ENCODE peak calls at places on chromosomes 7 and 10, in eight cellular contexts. One of them, this sample, is unnamed.

GRCh38 chr7:158277219-158278141 is 310.1 kb downstream of the PTPRN2 start:
- DNase-seq in naive B cell: no peak
- DNase-seq in activated T-cell treated with anti-CD3 and anti-CD28 coated beads, Interleukin-2, amount 50 U/mL, for 72 hours: no peak
- DNase-seq in naive thymus-derived CD8-positive, alpha-beta T cell: no peak
- DNase-seq in activated naive CD4-positive, alpha-beta T cell: no peak
- DNase-seq in T-helper 22 cell: no peak
- DNase-seq in kidney tubule cell: no peak
- DNase-seq in thoracic aorta: no peak
- DNase-seq in this sample: no peak

GRCh38 chr7:151665363-151665762 is 145.7 kb upstream of the RHEB start:
- DNase-seq in activated T-cell treated with anti-CD3 and anti-CD28 coated beads, Interleukin-2, amount 50 U/mL, for 72 hours: no peak
- DNase-seq in kidney tubule cell: no peak
- DNase-seq in naive thymus-derived CD8-positive, alpha-beta T cell: no peak
- DNase-seq in thoracic aorta: no peak
- DNase-seq in naive B cell: no peak
- DNase-seq in activated naive CD4-positive, alpha-beta T cell: no peak
- DNase-seq in T-helper 22 cell: no peak
- DNase-seq in this sample: no peak

GRCh38 chr7:30594055-30594539 is 581 bp upstream of the GARS1 start:
- DNase-seq in kidney tubule cell: peak; percentile 94
- DNase-seq in activated naive CD4-positive, alpha-beta T cell: no peak
- DNase-seq in T-helper 22 cell: peak; percentile 11
- DNase-seq in thoracic aorta: no peak
- DNase-seq in naive B cell: peak; percentile 57
- DNase-seq in naive thymus-derived CD8-positive, alpha-beta T cell: no peak
- DNase-seq in activated T-cell treated with anti-CD3 and anti-CD28 coated beads, Interleukin-2, amount 50 U/mL, for 72 hours: peak; percentile 37
- DNase-seq in this sample: no peak

GRCh38 chr10:33010132-33011037 is 52.4 kb upstream of the ITGB1 start:
- DNase-seq in activated naive CD4-positive, alpha-beta T cell: no peak
- DNase-seq in thoracic aorta: no peak
- DNase-seq in T-helper 22 cell: peak; percentile 48
- DNase-seq in activated T-cell treated with anti-CD3 and anti-CD28 coated beads, Interleukin-2, amount 50 U/mL, for 72 hours: no peak
- DNase-seq in naive thymus-derived CD8-positive, alpha-beta T cell: no peak
- DNase-seq in kidney tubule cell: peak; percentile 99
- DNase-seq in naive B cell: no peak
- DNase-seq in this sample: no peak

GRCh38 chr7:119270045-119270464 is 1002.9 kb upstream of the KCND2 start:
- DNase-seq in kidney tubule cell: peak; percentile 67
- DNase-seq in naive B cell: peak; percentile 15
- DNase-seq in T-helper 22 cell: no peak
- DNase-seq in activated T-cell treated with anti-CD3 and anti-CD28 coated beads, Interleukin-2, amount 50 U/mL, for 72 hours: peak; percentile 14
- DNase-seq in activated naive CD4-positive, alpha-beta T cell: no peak
- DNase-seq in thoracic aorta: no peak
- DNase-seq in naive thymus-derived CD8-positive, alpha-beta T cell: no peak
- DNase-seq in this sample: no peak

GRCh38 chr7:98423043-98423442 is 22.2 kb upstream of the BAIAP2L1 start:
- DNase-seq in activated T-cell treated with anti-CD3 and anti-CD28 coated beads, Interleukin-2, amount 50 U/mL, for 72 hours: no peak
- DNase-seq in kidney tubule cell: peak; percentile 68
- DNase-seq in naive thymus-derived CD8-positive, alpha-beta T cell: no peak
- DNase-seq in naive B cell: no peak
- DNase-seq in thoracic aorta: no peak
- DNase-seq in activated naive CD4-positive, alpha-beta T cell: no peak
- DNase-seq in T-helper 22 cell: no peak
- DNase-seq in this sample: no peak

GRCh38 chr10:93290661-93291354 is 191.3 kb downstream of the MYOF start:
- DNase-seq in naive B cell: no peak
- DNase-seq in thoracic aorta: no peak
- DNase-seq in activated naive CD4-positive, alpha-beta T cell: no peak
- DNase-seq in activated T-cell treated with anti-CD3 and anti-CD28 coated beads, Interleukin-2, amount 50 U/mL, for 72 hours: no peak
- DNase-seq in kidney tubule cell: peak; percentile 33
- DNase-seq in naive thymus-derived CD8-positive, alpha-beta T cell: no peak
- DNase-seq in T-helper 22 cell: no peak
- DNase-seq in this sample: no peak

GRCh38 chr7:40470111-40470736 is 335.4 kb downstream of the SUGCT start:
- DNase-seq in kidney tubule cell: no peak
- DNase-seq in naive B cell: no peak
- DNase-seq in thoracic aorta: no peak
- DNase-seq in activated T-cell treated with anti-CD3 and anti-CD28 coated beads, Interleukin-2, amount 50 U/mL, for 72 hours: no peak
- DNase-seq in naive thymus-derived CD8-positive, alpha-beta T cell: no peak
- DNase-seq in T-helper 22 cell: no peak
- DNase-seq in activated naive CD4-positive, alpha-beta T cell: no peak
- DNase-seq in this sample: no peak

GRCh38 chr10:58064714-58065528 is 202.8 kb downstream of the IPMK start:
- DNase-seq in activated T-cell treated with anti-CD3 and anti-CD28 coated beads, Interleukin-2, amount 50 U/mL, for 72 hours: no peak
- DNase-seq in T-helper 22 cell: no peak
- DNase-seq in naive thymus-derived CD8-positive, alpha-beta T cell: no peak
- DNase-seq in naive B cell: peak; percentile 2
- DNase-seq in activated naive CD4-positive, alpha-beta T cell: no peak
- DNase-seq in kidney tubule cell: peak; percentile 53
- DNase-seq in thoracic aorta: no peak
- DNase-seq in this sample: no peak

GRCh38 chr10:19048901-19049300 is 300 bp downstream of the MALRD1 start:
- DNase-seq in naive B cell: no peak
- DNase-seq in thoracic aorta: no peak
- DNase-seq in activated T-cell treated with anti-CD3 and anti-CD28 coated beads, Interleukin-2, amount 50 U/mL, for 72 hours: no peak
- DNase-seq in activated naive CD4-positive, alpha-beta T cell: no peak
- DNase-seq in kidney tubule cell: no peak
- DNase-seq in T-helper 22 cell: no peak
- DNase-seq in naive thymus-derived CD8-positive, alpha-beta T cell: no peak
- DNase-seq in this sample: no peak

GRCh38 chr7:64610997-64611396 is 48.1 kb upstream of the ZNF680 start:
- DNase-seq in naive thymus-derived CD8-positive, alpha-beta T cell: no peak
- DNase-seq in thoracic aorta: no peak
- DNase-seq in activated naive CD4-positive, alpha-beta T cell: no peak
- DNase-seq in naive B cell: no peak
- DNase-seq in kidney tubule cell: no peak
- DNase-seq in T-helper 22 cell: no peak
- DNase-seq in activated T-cell treated with anti-CD3 and anti-CD28 coated beads, Interleukin-2, amount 50 U/mL, for 72 hours: no peak
- DNase-seq in this sample: no peak

GRCh38 chr10:14211617-14212016 is 119.1 kb downstream of the FRMD4A start:
- DNase-seq in thoracic aorta: no peak
- DNase-seq in naive thymus-derived CD8-positive, alpha-beta T cell: no peak
- DNase-seq in activated T-cell treated with anti-CD3 and anti-CD28 coated beads, Interleukin-2, amount 50 U/mL, for 72 hours: no peak
- DNase-seq in kidney tubule cell: no peak
- DNase-seq in naive B cell: no peak
- DNase-seq in T-helper 22 cell: no peak
- DNase-seq in activated naive CD4-positive, alpha-beta T cell: no peak
- DNase-seq in this sample: no peak

GRCh38 chr10:73556855-73557254 is 34.3 kb downstream of the USP54 start:
- DNase-seq in T-helper 22 cell: no peak
- DNase-seq in kidney tubule cell: no peak
- DNase-seq in naive B cell: no peak
- DNase-seq in activated naive CD4-positive, alpha-beta T cell: no peak
- DNase-seq in activated T-cell treated with anti-CD3 and anti-CD28 coated beads, Interleukin-2, amount 50 U/mL, for 72 hours: no peak
- DNase-seq in thoracic aorta: no peak
- DNase-seq in naive thymus-derived CD8-positive, alpha-beta T cell: no peak
- DNase-seq in this sample: no peak

GRCh38 chr10:61897671-61898434 is 3.6 kb upstream of the ARID5B start:
- DNase-seq in naive thymus-derived CD8-positive, alpha-beta T cell: no peak
- DNase-seq in naive B cell: no peak
- DNase-seq in T-helper 22 cell: no peak
- DNase-seq in kidney tubule cell: peak; percentile 42
- DNase-seq in thoracic aorta: no peak
- DNase-seq in activated naive CD4-positive, alpha-beta T cell: no peak
- DNase-seq in activated T-cell treated with anti-CD3 and anti-CD28 coated beads, Interleukin-2, amount 50 U/mL, for 72 hours: no peak
- DNase-seq in this sample: no peak

GRCh38 chr10:91201213-91201996 is 19.1 kb upstream of the PCGF5 start:
- DNase-seq in kidney tubule cell: no peak
- DNase-seq in activated naive CD4-positive, alpha-beta T cell: no peak
- DNase-seq in T-helper 22 cell: no peak
- DNase-seq in naive B cell: peak; percentile 83
- DNase-seq in activated T-cell treated with anti-CD3 and anti-CD28 coated beads, Interleukin-2, amount 50 U/mL, for 72 hours: peak; percentile 56
- DNase-seq in thoracic aorta: no peak
- DNase-seq in naive thymus-derived CD8-positive, alpha-beta T cell: peak; percentile 29
- DNase-seq in this sample: no peak

GRCh38 chr10:1230138-1230537 is 174.0 kb downstream of the WDR37 start:
- DNase-seq in activated naive CD4-positive, alpha-beta T cell: no peak
- DNase-seq in kidney tubule cell: no peak
- DNase-seq in T-helper 22 cell: no peak
- DNase-seq in naive thymus-derived CD8-positive, alpha-beta T cell: no peak
- DNase-seq in naive B cell: no peak
- DNase-seq in thoracic aorta: no peak
- DNase-seq in activated T-cell treated with anti-CD3 and anti-CD28 coated beads, Interleukin-2, amount 50 U/mL, for 72 hours: no peak
- DNase-seq in this sample: no peak

GRCh38 chr7:129777195-129777844 is 165.8 kb downstream of the NRF1 start:
- DNase-seq in activated T-cell treated with anti-CD3 and anti-CD28 coated beads, Interleukin-2, amount 50 U/mL, for 72 hours: no peak
- DNase-seq in T-helper 22 cell: no peak
- DNase-seq in kidney tubule cell: no peak
- DNase-seq in naive B cell: no peak
- DNase-seq in naive thymus-derived CD8-positive, alpha-beta T cell: no peak
- DNase-seq in activated naive CD4-positive, alpha-beta T cell: no peak
- DNase-seq in thoracic aorta: no peak
- DNase-seq in this sample: no peak

GRCh38 chr10:34102917-34103506 is 712.1 kb downstream of the PARD3 start:
- DNase-seq in thoracic aorta: no peak
- DNase-seq in kidney tubule cell: no peak
- DNase-seq in naive thymus-derived CD8-positive, alpha-beta T cell: no peak
- DNase-seq in activated T-cell treated with anti-CD3 and anti-CD28 coated beads, Interleukin-2, amount 50 U/mL, for 72 hours: no peak
- DNase-seq in T-helper 22 cell: no peak
- DNase-seq in activated naive CD4-positive, alpha-beta T cell: no peak
- DNase-seq in naive B cell: no peak
- DNase-seq in this sample: no peak

GRCh38 chr7:116616555-116617059 is 55.4 kb upstream of the MET start:
- DNase-seq in T-helper 22 cell: no peak
- DNase-seq in kidney tubule cell: peak; percentile 54
- DNase-seq in naive thymus-derived CD8-positive, alpha-beta T cell: no peak
- DNase-seq in activated T-cell treated with anti-CD3 and anti-CD28 coated beads, Interleukin-2, amount 50 U/mL, for 72 hours: no peak
- DNase-seq in thoracic aorta: no peak
- DNase-seq in activated naive CD4-positive, alpha-beta T cell: no peak
- DNase-seq in naive B cell: no peak
- DNase-seq in this sample: no peak

GRCh38 chr7:140525741-140526140 is 46.4 kb upstream of the MKRN1 start:
- DNase-seq in thoracic aorta: no peak
- DNase-seq in naive thymus-derived CD8-positive, alpha-beta T cell: no peak
- DNase-seq in T-helper 22 cell: no peak
- DNase-seq in naive B cell: no peak
- DNase-seq in activated T-cell treated with anti-CD3 and anti-CD28 coated beads, Interleukin-2, amount 50 U/mL, for 72 hours: peak; percentile 26
- DNase-seq in activated naive CD4-positive, alpha-beta T cell: no peak
- DNase-seq in kidney tubule cell: peak; percentile 59
- DNase-seq in this sample: no peak

GRCh38 chr7:7100432-7100849 is 81.9 kb upstream of the C1GALT1 start:
- DNase-seq in kidney tubule cell: no peak
- DNase-seq in naive B cell: no peak
- DNase-seq in T-helper 22 cell: no peak
- DNase-seq in activated T-cell treated with anti-CD3 and anti-CD28 coated beads, Interleukin-2, amount 50 U/mL, for 72 hours: no peak
- DNase-seq in activated naive CD4-positive, alpha-beta T cell: no peak
- DNase-seq in naive thymus-derived CD8-positive, alpha-beta T cell: no peak
- DNase-seq in thoracic aorta: no peak
- DNase-seq in this sample: no peak

GRCh38 chr10:12448729-12449391 is 99.5 kb downstream of the CAMK1D start:
- DNase-seq in activated T-cell treated with anti-CD3 and anti-CD28 coated beads, Interleukin-2, amount 50 U/mL, for 72 hours: peak; percentile 83
- DNase-seq in naive thymus-derived CD8-positive, alpha-beta T cell: peak; percentile 70
- DNase-seq in T-helper 22 cell: peak; percentile 75
- DNase-seq in kidney tubule cell: peak; percentile 53
- DNase-seq in activated naive CD4-positive, alpha-beta T cell: peak; percentile 12
- DNase-seq in naive B cell: peak; percentile 11
- DNase-seq in thoracic aorta: no peak
- DNase-seq in this sample: no peak

GRCh38 chr7:48084727-48085432 is 4.2 kb upstream of the UPP1 start:
- DNase-seq in naive B cell: no peak
- DNase-seq in T-helper 22 cell: peak; percentile 60
- DNase-seq in kidney tubule cell: peak; percentile 99
- DNase-seq in activated naive CD4-positive, alpha-beta T cell: no peak
- DNase-seq in thoracic aorta: peak; percentile 86
- DNase-seq in activated T-cell treated with anti-CD3 and anti-CD28 coated beads, Interleukin-2, amount 50 U/mL, for 72 hours: peak; percentile 87
- DNase-seq in naive thymus-derived CD8-positive, alpha-beta T cell: no peak
- DNase-seq in this sample: peak; percentile 58

GRCh38 chr10:69451784-69452251 is 553 bp downstream of the TSPAN15 start:
- DNase-seq in naive thymus-derived CD8-positive, alpha-beta T cell: no peak
- DNase-seq in activated naive CD4-positive, alpha-beta T cell: no peak
- DNase-seq in thoracic aorta: no peak
- DNase-seq in kidney tubule cell: peak; percentile 56
- DNase-seq in T-helper 22 cell: no peak
- DNase-seq in activated T-cell treated with anti-CD3 and anti-CD28 coated beads, Interleukin-2, amount 50 U/mL, for 72 hours: no peak
- DNase-seq in naive B cell: no peak
- DNase-seq in this sample: no peak

GRCh38 chr10:50316169-50316568 is 64.9 kb upstream of the ASAH2 start:
- DNase-seq in thoracic aorta: no peak
- DNase-seq in activated T-cell treated with anti-CD3 and anti-CD28 coated beads, Interleukin-2, amount 50 U/mL, for 72 hours: no peak
- DNase-seq in kidney tubule cell: no peak
- DNase-seq in naive B cell: no peak
- DNase-seq in naive thymus-derived CD8-positive, alpha-beta T cell: no peak
- DNase-seq in T-helper 22 cell: no peak
- DNase-seq in activated naive CD4-positive, alpha-beta T cell: no peak
- DNase-seq in this sample: no peak

GRCh38 chr10:130434446-130435385 is 298.5 kb downstream of the GLRX3 start:
- DNase-seq in activated naive CD4-positive, alpha-beta T cell: no peak
- DNase-seq in thoracic aorta: no peak
- DNase-seq in activated T-cell treated with anti-CD3 and anti-CD28 coated beads, Interleukin-2, amount 50 U/mL, for 72 hours: no peak
- DNase-seq in naive thymus-derived CD8-positive, alpha-beta T cell: no peak
- DNase-seq in T-helper 22 cell: no peak
- DNase-seq in kidney tubule cell: no peak
- DNase-seq in naive B cell: no peak
- DNase-seq in this sample: no peak

GRCh38 chr10:73424478-73424877 is 8.9 kb downstream of the MSS51 start:
- DNase-seq in activated T-cell treated with anti-CD3 and anti-CD28 coated beads, Interleukin-2, amount 50 U/mL, for 72 hours: no peak
- DNase-seq in T-helper 22 cell: no peak
- DNase-seq in naive B cell: no peak
- DNase-seq in activated naive CD4-positive, alpha-beta T cell: no peak
- DNase-seq in kidney tubule cell: no peak
- DNase-seq in thoracic aorta: no peak
- DNase-seq in naive thymus-derived CD8-positive, alpha-beta T cell: no peak
- DNase-seq in this sample: no peak

GRCh38 chr7:41762641-41763040 is 59.8 kb upstream of the INHBA start:
- DNase-seq in T-helper 22 cell: no peak
- DNase-seq in activated naive CD4-positive, alpha-beta T cell: no peak
- DNase-seq in thoracic aorta: no peak
- DNase-seq in naive thymus-derived CD8-positive, alpha-beta T cell: no peak
- DNase-seq in naive B cell: no peak
- DNase-seq in activated T-cell treated with anti-CD3 and anti-CD28 coated beads, Interleukin-2, amount 50 U/mL, for 72 hours: no peak
- DNase-seq in kidney tubule cell: no peak
- DNase-seq in this sample: no peak

GRCh38 chr10:15238553-15239335 is 70.3 kb upstream of the NMT2 start:
- DNase-seq in naive B cell: no peak
- DNase-seq in T-helper 22 cell: no peak
- DNase-seq in thoracic aorta: no peak
- DNase-seq in activated T-cell treated with anti-CD3 and anti-CD28 coated beads, Interleukin-2, amount 50 U/mL, for 72 hours: peak; percentile 12
- DNase-seq in activated naive CD4-positive, alpha-beta T cell: no peak
- DNase-seq in naive thymus-derived CD8-positive, alpha-beta T cell: no peak
- DNase-seq in kidney tubule cell: peak; percentile 65
- DNase-seq in this sample: no peak

GRCh38 chr7:2869981-2870380 is 25.9 kb upstream of the GNA12 start:
- DNase-seq in naive B cell: no peak
- DNase-seq in T-helper 22 cell: no peak
- DNase-seq in thoracic aorta: no peak
- DNase-seq in kidney tubule cell: no peak
- DNase-seq in activated T-cell treated with anti-CD3 and anti-CD28 coated beads, Interleukin-2, amount 50 U/mL, for 72 hours: no peak
- DNase-seq in naive thymus-derived CD8-positive, alpha-beta T cell: no peak
- DNase-seq in activated naive CD4-positive, alpha-beta T cell: no peak
- DNase-seq in this sample: no peak

GRCh38 chr7:92840309-92840708 is 3.9 kb upstream of the CDK6 start:
- DNase-seq in naive B cell: no peak
- DNase-seq in T-helper 22 cell: no peak
- DNase-seq in activated naive CD4-positive, alpha-beta T cell: no peak
- DNase-seq in activated T-cell treated with anti-CD3 and anti-CD28 coated beads, Interleukin-2, amount 50 U/mL, for 72 hours: peak; percentile 20
- DNase-seq in naive thymus-derived CD8-positive, alpha-beta T cell: no peak
- DNase-seq in kidney tubule cell: no peak
- DNase-seq in thoracic aorta: no peak
- DNase-seq in this sample: no peak

GRCh38 chr7:40714338-40715052 is 579.7 kb downstream of the SUGCT start:
- DNase-seq in kidney tubule cell: no peak
- DNase-seq in thoracic aorta: no peak
- DNase-seq in activated naive CD4-positive, alpha-beta T cell: no peak
- DNase-seq in activated T-cell treated with anti-CD3 and anti-CD28 coated beads, Interleukin-2, amount 50 U/mL, for 72 hours: no peak
- DNase-seq in naive thymus-derived CD8-positive, alpha-beta T cell: no peak
- DNase-seq in T-helper 22 cell: no peak
- DNase-seq in naive B cell: no peak
- DNase-seq in this sample: no peak

GRCh38 chr10:75541411-75541810 is 110.0 kb downstream of the LRMDA start:
- DNase-seq in activated naive CD4-positive, alpha-beta T cell: no peak
- DNase-seq in naive B cell: no peak
- DNase-seq in activated T-cell treated with anti-CD3 and anti-CD28 coated beads, Interleukin-2, amount 50 U/mL, for 72 hours: no peak
- DNase-seq in thoracic aorta: no peak
- DNase-seq in kidney tubule cell: no peak
- DNase-seq in T-helper 22 cell: no peak
- DNase-seq in naive thymus-derived CD8-positive, alpha-beta T cell: no peak
- DNase-seq in this sample: no peak

GRCh38 chr10:18418579-18419210 is 232.7 kb downstream of the NSUN6 start:
- DNase-seq in kidney tubule cell: no peak
- DNase-seq in T-helper 22 cell: no peak
- DNase-seq in thoracic aorta: no peak
- DNase-seq in naive thymus-derived CD8-positive, alpha-beta T cell: no peak
- DNase-seq in activated naive CD4-positive, alpha-beta T cell: no peak
- DNase-seq in activated T-cell treated with anti-CD3 and anti-CD28 coated beads, Interleukin-2, amount 50 U/mL, for 72 hours: no peak
- DNase-seq in naive B cell: no peak
- DNase-seq in this sample: no peak

This sample was measured in omental fat pad.